ENCODE peak calls at places on chromosomes 16 and 17, in nine cellular contexts. N is upper lobe of left lung, T is stomach, O is GM12878, X is prostate gland, G is HCT116, A is endothelial cell of umbilical vein, C is H1, E is esophagus muscularis mucosa. Z is an unnamed sample. For H3K4me1, the result is how much of the 10 kb centered on the place peaks cover.

GRCh38 chr17:14225153-14226004 is 11.3 kb downstream of the CDRT15 start:
- DNase-seq in N (no peak), T (no peak), O (no peak), X (no peak), G (no peak), A (peak), C (no peak), E (peak), Z (no peak)

GRCh38 chr16:29877266-29877961 is 14.4 kb upstream of the CDIPT start:
- DNase-seq in N (peak), T (no peak), O (peak), X (no peak), G (peak), A (peak), C (peak), E (no peak), Z (no peak)

GRCh38 chr16:75965504-75966374 is 239.4 kb upstream of the CPHXL start:
- DNase-seq in N (no peak), T (no peak), O (no peak), X (no peak), G (no peak), A (no peak), C (no peak), E (no peak), Z (no peak)

GRCh38 chr16:55370762-55371482 is 46.9 kb downstream of the IRX6 start:
- DNase-seq in N (peak), T (peak), O (no peak), X (peak), G (no peak), A (no peak), C (peak), E (no peak), Z (peak)

GRCh38 chr16:84085774-84086173 is 31.0 kb downstream of the MBTPS1 start:
- DNase-seq in N (no peak), T (no peak), O (no peak), X (no peak), G (no peak), A (no peak), C (no peak), E (no peak), Z (no peak)

GRCh38 chr17:79528592-79529125 is 82.2 kb downstream of the RBFOX3 start:
- DNase-seq in N (peak), T (no peak), O (no peak), X (no peak), G (no peak), A (no peak), C (no peak), E (no peak), Z (no peak)

GRCh38 chr16:3074860-3075545 is 9.6 kb downstream of the IL32 start:
- DNase-seq in N (no peak), T (peak), O (peak), X (no peak), G (no peak), A (no peak), C (no peak), E (no peak), Z (peak)

GRCh38 chr17:72392056-72393010 is 271.5 kb downstream of the SOX9 start:
- DNase-seq in N (no peak), T (no peak), O (peak), X (no peak), G (no peak), A (no peak), C (no peak), E (no peak), Z (no peak)

GRCh38 chr16:68309798-68310197 is 948 bp downstream of the SLC7A6OS start:
- DNase-seq in N (no peak), T (no peak), O (no peak), X (no peak), G (no peak), A (no peak), C (no peak), E (no peak), Z (no peak)

GRCh38 chr17:77383613-77384608 is 243.1 kb downstream of the SEC14L1 start:
- DNase-seq in N (no peak), T (peak), O (no peak), X (peak), G (no peak), A (no peak), C (no peak), E (no peak), Z (no peak)
- H3K4me1 ChIP-seq in N (half or more), T (half or more), O (under half), X (under half), G (under half), A (under half), C (half or more), E (half or more), Z (half or more)

GRCh38 chr17:28173071-28173561 is 130.6 kb downstream of the NLK start:
- DNase-seq in N (no peak), T (no peak), O (no peak), X (no peak), G (no peak), A (peak), C (no peak), E (no peak), Z (no peak)
- TF ChIP-seq POLR2AphosphoS5 in N (no peak), T (no peak), O (no peak), X (no peak), G (no peak), A (no peak), C (no peak), E (no peak), Z (no peak)

DNA sequence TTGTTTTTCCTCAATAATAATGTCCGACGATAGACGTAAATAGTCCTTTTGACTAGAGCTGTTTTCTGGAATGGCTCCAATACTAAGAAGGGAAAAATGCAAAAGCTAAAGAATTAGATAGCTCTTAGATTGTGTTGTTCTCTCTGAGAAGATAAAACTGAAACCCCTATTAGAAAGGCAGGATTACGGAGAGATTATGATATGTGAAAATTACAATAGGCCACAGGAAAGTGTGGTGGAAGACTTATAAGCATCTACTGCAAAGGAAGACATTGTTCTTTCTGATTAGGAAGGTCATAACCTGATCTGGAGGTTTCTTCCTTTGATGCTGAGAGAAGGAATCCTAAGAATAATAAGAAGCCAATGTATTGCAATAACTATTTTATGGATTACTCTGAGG is 33.5 kb upstream of the KCNJ16 start:
- DNase-seq in N (no peak), T (no peak), O (no peak), X (no peak), G (no peak), A (peak), C (no peak), E (no peak), Z (no peak)
- H3K4me1 ChIP-seq in N (under half), T (under half), O (under half), X (under half), G (under half), A (under half), C (under half), E (under half), Z (under half)

DNA sequence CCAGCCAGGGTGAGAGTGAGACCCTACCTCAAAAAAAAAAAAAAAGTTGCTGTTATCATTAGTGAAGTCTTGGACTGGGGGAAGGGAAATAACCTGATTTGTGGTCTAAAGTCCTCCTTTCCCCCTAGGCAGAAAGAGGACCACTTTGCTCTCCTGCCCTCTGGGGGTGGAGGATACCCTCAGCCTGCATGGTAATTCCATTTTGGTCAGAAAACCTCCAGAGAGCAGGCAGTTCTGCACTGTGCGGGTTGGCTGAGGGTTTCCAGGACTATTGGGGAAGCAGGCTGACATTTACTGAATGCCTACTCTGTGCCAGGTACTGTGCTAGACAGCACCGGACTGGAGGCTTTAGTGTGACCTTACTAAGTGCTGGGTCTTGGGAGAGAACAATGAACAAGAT is 2.6 kb downstream of the ADAP2 start:
- DNase-seq in N (no peak), T (no peak), O (no peak), X (no peak), G (no peak), A (no peak), C (no peak), E (no peak), Z (no peak)
- TF ChIP-seq POLR2AphosphoS5 in N (no peak), T (no peak), O (no peak), X (no peak), G (no peak), A (no peak), C (no peak), E (no peak), Z (no peak)

GRCh38 chr17:4908301-4908700 is 5.4 kb upstream of the CHRNE start:
- DNase-seq in N (no peak), T (no peak), O (no peak), X (no peak), G (no peak), A (no peak), C (no peak), E (no peak), Z (no peak)
- H3K4me1 ChIP-seq in N (under half), T (under half), O (under half), X (under half), G (under half), A (under half), C (under half), E (under half), Z (under half)